ENCODE peak calls at places on chromosomes 16 and 17, in four cellular contexts. W is brain microvascular endothelial cell, F is fibroblast of lung, N is uterus. E is an unnamed sample.

GRCh38 chr17:32525116-32525515 is 38.3 kb downstream of the CDK5R1 start:
- DNase-seq in F (peak; percentile 18), N (no peak), W (peak; percentile 64), E (no peak)

GRCh38 chr16:46853713-46854443 is 22.9 kb upstream of the C16orf87 start:
- DNase-seq in W (peak; percentile 68), N (peak; percentile 60), F (peak; percentile 74), E (peak; percentile 74)

GRCh38 chr16:11636172-11636721 is 32.0 kb upstream of the SNN start:
- DNase-seq in W (no peak), F (no peak), N (no peak), E (no peak)

GRCh38 chr16:48231675-48232214 is 12.4 kb upstream of the LONP2 start:
- DNase-seq in F (peak; percentile 70), N (no peak), W (peak; percentile 40), E (peak; percentile 10)

GRCh38 chr17:74631468-74632195 is 8.1 kb upstream of the CD300E start:
- DNase-seq in W (no peak), F (no peak), N (no peak), E (no peak)

GRCh38 chr17:29283496-29283895 is 10.5 kb downstream of the NUFIP2 start:
- DNase-seq in W (no peak), N (no peak), F (no peak), E (no peak)

GRCh38 chr16:29745853-29746345 is at the start of gene C16orf54:
- DNase-seq in N (peak; percentile 34), W (no peak), F (no peak), E (peak; percentile 63)

GRCh38 chr16:30527635-30528178 is 1.3 kb upstream of the ZNF768 start:
- DNase-seq in F (no peak), N (no peak), W (no peak), E (no peak)

GRCh38 chr16:81532491-81533174 is 88.0 kb downstream of the CMIP start:
- DNase-seq in F (no peak), N (no peak), W (no peak), E (no peak)

GRCh38 chr17:66829386-66829864 is 5.5 kb upstream of the CACNG5 start:
- DNase-seq in N (no peak), W (peak; percentile 58), F (peak; percentile 74), E (no peak)

GRCh38 chr17:45346255-45347015 is 29.6 kb upstream of the MAP3K14 start:
- DNase-seq in N (peak; percentile 13), W (no peak), F (peak; percentile 43), E (peak; percentile 43)

GRCh38 chr17:67639997-67640396 is 77.7 kb upstream of the NOL11 start:
- DNase-seq in F (peak; percentile 18), N (no peak), W (no peak), E (no peak)

GRCh38 chr17:26809033-26809432 is 484.9 kb upstream of the WSB1 start:
- DNase-seq in N (no peak), W (no peak), F (peak; percentile 21), E (no peak)

GRCh38 chr17:64491995-64492394 is 4.9 kb downstream of the POLG2 start:
- DNase-seq in F (peak; percentile 67), N (no peak), W (no peak), E (no peak)

GRCh38 chr16:47967374-47967773 is 188.4 kb downstream of the ABCC12 start:
- DNase-seq in F (no peak), W (no peak), N (no peak), E (no peak)

GRCh38 chr17:48374650-48375230 is 55.3 kb downstream of the SKAP1 start:
- DNase-seq in W (no peak), N (no peak), F (no peak), E (no peak)

GRCh38 chr17:66920965-66921364 is 43.5 kb upstream of the CACNG4 start:
- DNase-seq in F (peak; percentile 50), W (no peak), N (no peak), E (no peak)

GRCh38 chr17:14553847-14554246 is 253.0 kb downstream of the HS3ST3B1 start:
- DNase-seq in W (no peak), F (no peak), N (no peak), E (no peak)

GRCh38 chr16:31107465-31107867 is 720 bp upstream of the BCKDK start:
- DNase-seq in W (no peak), F (no peak), N (no peak), E (no peak)

GRCh38 chr17:55005520-55005919 is 37.0 kb downstream of the STXBP4 start:
- DNase-seq in F (peak; percentile 32), N (no peak), W (peak; percentile 46), E (no peak)

GRCh38 chr16:4564661-4565267 is 8.6 kb downstream of the C16orf96 start:
- DNase-seq in N (no peak), W (no peak), F (no peak), E (no peak)

GRCh38 chr17:82331345-82331939 is 2.1 kb downstream of the SECTM1 start:
- DNase-seq in F (no peak), N (no peak), W (no peak), E (no peak)

GRCh38 chr16:19888834-19889233 is 4.2 kb upstream of the GPRC5B start:
- DNase-seq in F (no peak), N (no peak), W (no peak), E (no peak)

GRCh38 chr16:6206080-6206479 is 1108.5 kb upstream of the EEF2KMT start:
- DNase-seq in W (no peak), F (no peak), N (no peak), E (no peak)

GRCh38 chr17:72976971-72977767 is 115.3 kb downstream of the SLC39A11 start:
- DNase-seq in W (peak; percentile 95), N (peak; percentile 23), F (peak; percentile 89), E (peak; percentile 40)

GRCh38 chr16:24643489-24643888 is 86.0 kb upstream of the TNRC6A start:
- DNase-seq in W (no peak), N (no peak), F (no peak), E (no peak)
- TF ChIP-seq CTCF in W (no peak), N (no peak), F (no peak), E (no peak)

DNA sequence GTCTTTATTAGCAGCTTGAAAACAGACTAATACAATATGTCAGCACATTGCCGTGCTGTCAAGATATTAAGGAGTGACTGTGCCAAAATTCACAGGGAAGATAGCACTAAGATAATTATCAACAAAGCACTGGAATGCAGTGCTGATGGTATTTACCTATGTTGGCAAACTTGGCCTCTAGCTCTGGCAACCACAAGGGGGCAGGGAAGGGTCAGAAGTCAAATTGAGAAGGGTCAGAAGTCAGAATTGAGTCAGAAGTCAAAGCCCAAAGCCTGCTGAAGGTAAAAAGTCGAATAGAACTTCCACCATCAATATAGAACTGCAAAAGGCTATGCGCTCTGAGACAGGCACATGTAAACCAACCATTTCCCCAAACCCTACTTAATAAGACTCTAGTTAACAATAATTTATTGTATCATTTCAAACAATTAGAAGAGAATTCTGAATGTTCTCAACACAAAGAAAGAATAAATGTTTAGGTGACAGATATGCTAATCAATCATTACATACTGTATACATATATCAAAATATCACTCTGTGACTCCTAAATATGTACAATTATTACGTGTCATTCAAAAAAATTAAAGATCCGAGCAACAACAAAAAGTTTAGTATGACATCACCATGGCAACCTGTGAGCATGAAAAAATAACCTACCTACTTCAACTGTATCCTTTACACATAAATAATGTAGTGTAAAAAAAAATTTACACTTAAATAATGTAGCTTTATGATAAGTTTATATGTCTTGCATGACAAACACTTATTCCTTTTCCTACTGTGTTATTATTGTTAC is 916.1 kb downstream of the KCNJ2 start:
- DNase-seq in F (peak; percentile 14), N (no peak), W (no peak), E (no peak)
- TF ChIP-seq CTCF in F (peak; percentile 23), N (no peak), W (peak; percentile 41), E (peak; percentile 10)

DNA sequence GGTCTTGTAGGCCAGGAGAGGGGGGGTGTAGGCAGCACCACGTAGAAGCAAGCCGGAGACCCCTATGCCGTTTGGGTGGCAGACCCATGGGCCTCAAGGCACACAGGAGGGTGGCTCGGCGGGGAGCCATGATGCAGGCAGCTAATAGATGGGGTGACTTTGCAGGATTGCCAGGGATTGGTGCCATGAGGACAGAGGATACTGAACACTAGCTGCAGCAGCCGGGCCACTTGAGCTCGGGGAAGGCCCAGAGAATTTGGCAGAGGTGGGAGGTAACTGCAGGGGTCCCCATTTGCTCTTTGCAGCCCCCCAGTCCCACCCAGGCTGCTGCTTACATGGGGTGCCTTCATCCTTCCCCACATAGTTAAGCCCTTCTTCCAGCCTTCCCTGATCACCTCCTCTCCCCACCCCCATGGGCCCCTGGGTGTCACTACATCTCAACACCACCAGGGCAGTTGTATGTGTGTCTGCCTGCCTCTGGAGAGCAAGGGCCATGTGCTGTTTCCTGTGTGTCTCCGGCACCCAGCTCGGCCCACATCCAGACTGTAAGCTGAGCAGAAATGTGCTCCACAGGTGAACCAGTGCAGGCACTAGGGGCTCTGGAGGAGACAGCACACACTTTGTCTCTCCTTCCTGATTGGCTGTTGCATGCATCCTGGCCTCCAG is 52.1 kb downstream of the SREBF1 start:
- DNase-seq in W (peak; percentile 12), F (no peak), N (no peak), E (no peak)
- TF ChIP-seq CTCF in W (peak; percentile 57), F (no peak), N (no peak), E (no peak)

GRCh38 chr16:77960771-77961170 is 61.6 kb upstream of the CLEC3A start:
- DNase-seq in F (no peak), N (no peak), W (no peak), E (no peak)

GRCh38 chr16:77949445-77949844 is 72.9 kb upstream of the CLEC3A start:
- DNase-seq in F (no peak), N (no peak), W (no peak), E (no peak)

GRCh38 chr16:77956231-77956630 is 66.1 kb upstream of the CLEC3A start:
- DNase-seq in N (no peak), F (no peak), W (no peak), E (no peak)

GRCh38 chr16:77951788-77952187 is 70.6 kb upstream of the CLEC3A start:
- DNase-seq in F (no peak), N (no peak), W (no peak), E (no peak)

DNA sequence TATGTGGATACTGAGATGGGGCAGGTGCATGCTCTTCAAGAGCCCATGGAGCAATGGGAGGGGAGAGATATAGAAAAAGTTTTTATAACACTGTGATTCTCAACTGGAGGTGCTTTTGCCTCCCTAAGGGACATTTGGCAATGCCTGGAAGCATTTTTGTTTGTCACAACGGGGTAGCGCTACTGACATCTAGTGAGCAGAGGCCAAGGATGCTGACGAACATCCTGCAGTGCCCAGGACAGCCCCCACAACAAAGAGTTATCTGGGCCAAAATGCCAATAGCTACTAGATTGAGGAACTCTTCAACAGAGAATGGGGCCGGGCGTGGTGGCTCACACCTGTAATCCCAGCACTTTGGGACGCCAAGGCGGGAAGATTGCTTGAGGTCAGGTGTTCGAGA is 67.2 kb upstream of the CLEC3A start:
- DNase-seq in W (no peak), F (no peak), N (no peak), E (no peak)
- TF ChIP-seq CTCF in W (peak; percentile 23), F (no peak), N (no peak), E (no peak)

DNA sequence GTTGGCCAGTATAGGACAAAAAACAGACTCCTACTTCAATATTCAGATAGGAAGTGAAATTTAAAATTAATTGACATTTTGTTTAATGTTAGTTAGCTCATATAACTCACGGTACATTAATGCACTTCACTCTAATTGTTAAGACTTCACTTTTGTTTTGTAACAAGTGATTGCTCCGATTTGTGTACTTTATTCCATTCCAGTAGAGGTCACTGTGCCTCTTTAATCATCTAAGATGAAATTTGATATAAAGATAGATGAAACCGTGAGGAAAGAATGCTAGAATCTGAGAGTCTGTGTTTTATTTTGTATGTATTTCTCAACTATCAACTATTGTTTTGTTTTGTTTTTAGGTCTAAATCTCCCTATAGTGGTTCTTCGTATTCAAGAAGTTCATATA is 29.0 kb downstream of the RBBP6 start:
- DNase-seq in W (no peak), F (peak; percentile 49), N (no peak), E (no peak)
- TF ChIP-seq CTCF in W (peak; percentile 8), F (no peak), N (no peak), E (peak; percentile 46)